ENCODE peak calls at places on chromosomes 11 and 22, in nine cellular contexts. W is upper lobe of right lung; K is CD8-positive, alpha-beta T cell; T is stomach; Y is cardiac muscle cell; Z is ovary; C is fibroblast of lung; R is thoracic aorta; U is PC-3. S is an unnamed sample. For H3K36me3 and H3K27me3, the result is how much of the 10 kb centered on the place peaks cover.

GRCh38 chr11:120565436-120566155 is 54.0 kb downstream of the GRIK4 start:
- DNase-seq in W (no peak), K (no peak), T (no peak), Y (no peak), Z (no peak), C (no peak), R (no peak), U (no peak), S (peak)

GRCh38 chr11:34021977-34022735 is 29.4 kb upstream of the CAPRIN1 start:
- DNase-seq in W (no peak), K (no peak), T (no peak), Y (no peak), Z (no peak), C (no peak), R (no peak), U (no peak), S (no peak)

GRCh38 chr11:30586251-30587144 is at the start of gene MPPED2:
- DNase-seq in W (peak), K (no peak), T (no peak), Y (no peak), Z (peak), C (no peak), R (no peak), U (no peak), S (no peak)

GRCh38 chr22:34116126-34116525 is 195.8 kb upstream of the LARGE1 start:
- DNase-seq in W (no peak), K (no peak), T (no peak), Y (no peak), Z (no peak), C (no peak), R (no peak), U (no peak), S (no peak)

GRCh38 chr11:32279672-32280071 is 155.7 kb downstream of the WT1 start:
- DNase-seq in W (no peak), K (no peak), T (no peak), Y (no peak), Z (no peak), C (no peak), R (no peak), U (no peak), S (no peak)

GRCh38 chr22:46953968-46954755 is 191.7 kb downstream of the TBC1D22A start:
- DNase-seq in W (no peak), K (no peak), T (no peak), Y (peak), Z (no peak), C (no peak), R (no peak), U (no peak), S (no peak)

GRCh38 chr11:83292709-83293435 is 6.7 kb upstream of the CCDC90B start:
- DNase-seq in W (no peak), K (no peak), T (no peak), Y (peak), Z (no peak), C (peak), R (no peak), U (peak), S (peak)

GRCh38 chr11:70637949-70638598 is 239.7 kb downstream of the CTTN start:
- DNase-seq in W (no peak), K (no peak), T (no peak), Y (no peak), Z (no peak), C (no peak), R (no peak), U (no peak), S (no peak)

GRCh38 chr22:24518774-24519485 is 23.8 kb downstream of the UPB1 start:
- DNase-seq in W (no peak), K (no peak), T (no peak), Y (no peak), Z (no peak), C (no peak), R (no peak), U (no peak), S (no peak)

GRCh38 chr22:42992886-42993479 is 22.0 kb downstream of the PACSIN2 start:
- DNase-seq in W (no peak), K (no peak), T (peak), Y (no peak), Z (no peak), C (no peak), R (no peak), U (no peak), S (no peak)

DNA sequence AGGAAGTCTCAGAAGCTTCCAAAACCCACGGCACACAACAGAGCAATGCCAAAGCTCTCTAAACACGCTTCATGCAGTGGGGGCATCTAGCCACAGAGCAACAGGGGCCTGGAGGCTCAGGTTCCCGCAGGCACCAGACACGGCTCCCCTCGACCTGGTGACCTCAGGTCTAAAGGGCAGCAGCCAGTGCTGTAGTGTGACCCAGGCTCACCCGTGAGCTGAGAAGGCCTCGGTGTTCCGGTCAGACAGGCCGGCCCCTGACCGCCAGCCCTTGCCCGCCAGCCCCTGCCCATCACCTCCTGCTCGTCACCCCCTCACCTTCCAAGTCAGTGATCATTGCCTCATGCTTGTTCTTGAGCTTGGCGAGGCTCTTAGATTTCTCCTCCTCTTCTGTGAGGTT is 45.7 kb downstream of the APOL1 start:
- DNase-seq in W (no peak), K (no peak), T (no peak), Y (no peak), Z (no peak), C (no peak), R (no peak), U (no peak), S (no peak)
- H3K36me3 ChIP-seq in W (half or more), K (half or more), T (half or more), Y (half or more), Z (under half), C (half or more), R (half or more), U (half or more), S (half or more)

GRCh38 chr22:27299181-27300085 is 502.1 kb downstream of the MN1 start:
- DNase-seq in W (no peak), K (no peak), T (no peak), Y (peak), Z (peak), C (no peak), R (no peak), U (no peak), S (no peak)
- H3K27me3 ChIP-seq in W (under half), K (under half), T (half or more), Y (under half), Z (under half), C (under half), R (under half), U (half or more), S (under half)

GRCh38 chr22:38135133-38135706 is 24.7 kb upstream of the BAIAP2L2 start:
- DNase-seq in W (peak), K (no peak), T (no peak), Y (peak), Z (no peak), C (peak), R (no peak), U (peak), S (peak)

GRCh38 chr22:38138961-38139360 is 28.5 kb upstream of the BAIAP2L2 start:
- DNase-seq in W (peak), K (no peak), T (no peak), Y (no peak), Z (no peak), C (no peak), R (no peak), U (no peak), S (no peak)

GRCh38 chr22:38137876-38138687 is 27.6 kb upstream of the BAIAP2L2 start:
- DNase-seq in W (peak), K (no peak), T (no peak), Y (no peak), Z (no peak), C (no peak), R (no peak), U (no peak), S (no peak)

GRCh38 chr22:38133331-38133730 is 22.8 kb upstream of the BAIAP2L2 start:
- DNase-seq in W (peak), K (no peak), T (no peak), Y (no peak), Z (no peak), C (no peak), R (no peak), U (no peak), S (no peak)

GRCh38 chr22:38136607-38137006 is 26.1 kb upstream of the BAIAP2L2 start:
- DNase-seq in W (no peak), K (no peak), T (no peak), Y (peak), Z (no peak), C (no peak), R (no peak), U (no peak), S (no peak)
- TF ChIP-seq CTCF in W (no peak), K (no peak), T (no peak), Y (no peak), Z (no peak), C (no peak), R (peak), U (no peak), S (no peak)

DNA sequence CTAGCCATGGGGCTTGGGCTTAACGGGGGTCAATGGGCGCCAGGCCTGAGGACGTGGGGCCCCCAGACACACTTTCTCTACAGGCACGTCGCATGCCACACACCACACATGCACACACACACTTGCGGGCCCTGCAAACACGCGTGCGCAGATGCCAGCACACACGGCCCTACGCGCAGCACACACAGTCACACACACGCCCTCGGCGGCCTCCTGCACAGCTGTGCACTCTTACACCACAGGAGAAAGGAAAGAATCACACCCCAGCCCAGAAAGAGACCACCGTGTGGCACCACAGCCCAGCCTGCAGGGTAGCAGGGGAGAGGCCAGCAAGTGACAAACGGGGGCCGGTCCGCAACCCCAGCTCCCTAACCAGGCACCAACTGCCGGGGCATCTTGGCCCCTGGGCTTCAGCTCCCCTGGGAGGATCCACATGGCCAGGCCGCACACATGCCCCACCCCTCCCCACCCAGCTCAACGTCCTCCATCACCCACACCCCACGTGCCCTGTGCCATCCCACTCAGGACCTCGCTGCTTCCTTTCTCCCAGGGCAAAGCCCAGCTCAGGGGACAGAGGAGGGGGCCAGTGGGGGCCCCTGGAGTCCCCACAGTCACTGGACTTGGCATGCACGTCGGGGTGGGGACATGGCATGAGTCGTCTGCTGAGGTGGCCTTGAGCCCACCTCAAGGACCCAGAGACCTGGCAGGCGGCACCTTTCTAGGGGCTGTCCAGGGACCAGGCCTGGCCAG is 26.3 kb upstream of the TH start:
- DNase-seq in W (no peak), K (peak), T (no peak), Y (no peak), Z (no peak), C (no peak), R (no peak), U (no peak), S (no peak)
- H3K36me3 ChIP-seq in W (under half), K (under half), T (under half), Y (under half), Z (under half), C (under half), R (under half), U (under half), S (under half)

GRCh38 chr22:48474881-48475280 is 1352.8 kb downstream of the BRD1 start:
- DNase-seq in W (no peak), K (no peak), T (no peak), Y (no peak), Z (no peak), C (no peak), R (no peak), U (no peak), S (no peak)

GRCh38 chr22:48477031-48477721 is 1350.5 kb downstream of the BRD1 start:
- DNase-seq in W (peak), K (no peak), T (peak), Y (no peak), Z (no peak), C (no peak), R (no peak), U (no peak), S (no peak)

GRCh38 chr22:48475661-48476345 is 1351.9 kb downstream of the BRD1 start:
- DNase-seq in W (peak), K (no peak), T (no peak), Y (no peak), Z (no peak), C (no peak), R (no peak), U (no peak), S (no peak)

GRCh38 chr22:48478124-48478523 is 1349.5 kb downstream of the BRD1 start:
- DNase-seq in W (no peak), K (no peak), T (no peak), Y (no peak), Z (no peak), C (no peak), R (no peak), U (no peak), S (no peak)

DNA sequence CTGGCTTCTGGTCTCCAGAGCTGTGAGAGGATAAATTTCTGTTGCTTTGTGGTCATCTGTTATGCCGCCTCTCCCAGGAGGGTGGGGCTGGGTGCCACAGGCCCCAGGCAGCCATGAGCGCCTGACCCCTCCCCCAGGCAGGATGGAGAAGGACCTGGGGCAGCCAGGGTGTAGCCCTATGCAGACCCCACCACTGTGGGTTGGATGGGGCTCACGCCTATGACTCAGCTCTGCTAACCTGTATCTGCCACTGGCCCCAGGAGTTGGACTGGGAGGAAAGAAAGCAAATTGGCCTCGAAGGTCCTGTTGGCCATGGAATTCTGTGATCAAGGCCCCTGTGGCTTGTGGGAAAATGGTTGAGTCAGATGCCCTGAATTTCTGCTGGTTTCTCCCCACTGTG is 1351.1 kb downstream of the BRD1 start:
- DNase-seq in W (peak), K (no peak), T (no peak), Y (no peak), Z (no peak), C (no peak), R (no peak), U (no peak), S (no peak)
- H3K27me3 ChIP-seq in W (under half), K (under half), T (half or more), Y (under half), Z (under half), C (under half), R (under half), U (under half), S (under half)

GRCh38 chr11:108748971-108749370 is 84.1 kb downstream of the DDX10 start:
- DNase-seq in W (no peak), K (no peak), T (no peak), Y (no peak), Z (no peak), C (no peak), R (no peak), U (no peak), S (no peak)
- TF ChIP-seq CTCF in W (no peak), K (no peak), T (no peak), Y (no peak), Z (no peak), C (no peak), R (no peak), U (no peak), S (no peak)

DNA sequence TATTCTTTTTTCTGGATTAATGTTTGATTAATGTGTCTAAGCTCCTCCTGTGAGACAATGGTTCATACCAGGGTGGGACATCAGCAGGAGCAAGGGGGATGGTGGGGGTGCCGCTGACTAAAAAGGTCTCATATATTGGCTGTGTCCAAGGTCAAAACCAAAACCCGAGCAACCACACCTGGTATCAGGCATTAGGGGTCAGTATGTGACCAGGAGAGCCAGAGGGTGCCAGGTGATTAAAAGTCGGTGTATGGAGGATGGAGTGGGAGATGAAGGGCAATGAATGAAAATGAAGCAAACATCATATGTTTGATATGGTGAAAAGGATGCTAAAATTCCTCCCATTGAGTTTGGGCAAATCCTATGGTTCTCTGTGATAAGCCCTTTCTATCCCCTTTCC is 118.0 kb downstream of the MIAT start:
- DNase-seq in W (no peak), K (no peak), T (no peak), Y (no peak), Z (no peak), C (no peak), R (no peak), U (no peak), S (no peak)
- H3K36me3 ChIP-seq in W (under half), K (under half), T (half or more), Y (under half), Z (under half), C (under half), R (under half), U (under half), S (under half)

GRCh38 chr11:65896009-65896999 is 3.9 kb downstream of the FOSL1 start:
- DNase-seq in W (no peak), K (no peak), T (no peak), Y (no peak), Z (no peak), C (no peak), R (no peak), U (peak), S (no peak)
- H3K27me3 ChIP-seq in W (under half), K (under half), T (under half), Y (half or more), Z (under half), C (under half), R (under half), U (under half), S (under half)

GRCh38 chr22:41620646-41621098 is at the start of gene DESI1:
- DNase-seq in W (no peak), K (no peak), T (no peak), Y (peak), Z (no peak), C (peak), R (no peak), U (no peak), S (peak)
- TF ChIP-seq CTCF in W (no peak), K (no peak), T (no peak), Y (no peak), Z (no peak), C (no peak), R (no peak), U (no peak), S (peak)

DNA sequence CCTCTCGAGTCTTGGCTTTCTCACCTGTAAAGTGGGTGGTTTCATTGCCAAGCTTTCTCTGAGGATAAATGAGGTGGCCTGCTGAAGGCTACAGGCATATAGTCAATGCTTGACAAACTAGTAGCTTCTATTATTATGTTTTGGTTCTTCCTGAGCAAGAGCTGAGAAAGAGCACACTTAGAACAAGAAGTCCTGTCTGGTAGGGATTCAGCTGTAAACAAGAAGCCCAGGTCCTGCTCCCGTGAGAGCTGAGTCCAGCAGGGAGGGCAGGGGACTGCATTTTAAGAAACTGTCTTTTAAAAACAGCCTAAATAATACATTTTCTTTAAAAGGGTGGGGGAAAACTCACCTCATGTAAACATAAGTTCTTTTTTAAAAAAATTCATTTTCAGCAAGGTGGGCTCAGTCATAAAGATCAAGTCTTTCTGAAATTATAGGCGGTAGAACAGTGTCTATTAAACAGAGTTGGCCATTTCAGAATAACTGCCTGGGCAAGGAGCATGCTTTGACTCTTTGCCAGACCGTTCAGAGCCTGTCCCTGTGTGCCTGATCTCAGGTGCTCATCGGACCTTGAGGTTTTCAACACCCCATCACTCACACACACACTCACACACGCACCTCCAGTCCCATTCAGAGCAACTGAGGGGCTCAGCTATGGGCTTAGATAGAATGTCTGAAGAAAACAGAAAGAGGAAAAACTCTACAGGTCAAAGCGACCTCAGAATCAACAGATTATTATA is 29.2 kb upstream of the MYO18B start:
- DNase-seq in W (no peak), K (no peak), T (no peak), Y (no peak), Z (no peak), C (no peak), R (no peak), U (no peak), S (no peak)
- H3K36me3 ChIP-seq in W (under half), K (under half), T (under half), Y (under half), Z (under half), C (under half), R (under half), U (under half), S (under half)

S was measured in bronchial epithelial cell.